ENCODE peak calls at places on chromosomes 7 and 10, in ten cellular contexts. T is ascending aorta; F is cardiac fibroblast; L is mucosa of gallbladder; K is activated CD8-positive, alpha-beta memory T cell treated with anti-CD3 and anti-CD28 coated beads, Interleukin-2, amount 10 ng/mL, durations not matched to agents 7 days and 5 days; J is activated naive CD8-positive, alpha-beta T cell treated with anti-CD3 and anti-CD28 coated beads, Interleukin-2, amount 50 U/mL, for 24 hours; A is GF-D8; I is T47D; R is T follicular helper cell; N is BJ. Y is an unnamed sample.

GRCh38 chr7:11748884-11749283 is 83.1 kb downstream of the THSD7A start:
- DNase-seq in I (peak; percentile 39), F (peak; percentile 3), N (no peak), L (no peak), R (no peak), A (no peak), J (no peak), K (no peak), T (no peak), Y (no peak)

GRCh38 chr7:43844662-43845061 is 24.7 kb downstream of the MRPS24 start:
- DNase-seq in A (no peak), T (no peak), J (no peak), L (no peak), F (no peak), I (no peak), N (no peak), K (no peak), R (no peak), Y (no peak)

GRCh38 chr10:97904026-97904410 is 54.4 kb downstream of the GOLGA7B start:
- DNase-seq in J (no peak), I (no peak), R (no peak), T (no peak), K (no peak), N (no peak), L (no peak), A (no peak), F (no peak), Y (no peak)

GRCh38 chr10:78541528-78542470 is 508.1 kb downstream of the RPS24 start:
- DNase-seq in L (no peak), K (no peak), A (no peak), F (no peak), I (no peak), N (no peak), T (no peak), J (no peak), R (no peak), Y (no peak)

GRCh38 chr7:116083791-116084190 is 53.2 kb upstream of the TFEC start:
- DNase-seq in N (no peak), I (no peak), R (no peak), K (no peak), T (no peak), L (no peak), J (no peak), A (no peak), F (no peak), Y (no peak)

GRCh38 chr7:117072620-117073118 is 119.4 kb downstream of the ST7 start:
- DNase-seq in T (peak; percentile 85), F (peak; percentile 33), I (no peak), L (peak; percentile 64), R (no peak), N (no peak), J (no peak), K (no peak), A (peak; percentile 52), Y (no peak)

GRCh38 chr7:135160858-135161653 is 9.5 kb downstream of the CYREN start:
- DNase-seq in I (no peak), T (no peak), N (no peak), K (no peak), L (no peak), F (peak; percentile 24), J (no peak), R (no peak), A (peak; percentile 84), Y (no peak)

GRCh38 chr10:132010484-132010883 is 28.8 kb upstream of the BNIP3 start:
- DNase-seq in F (no peak), A (no peak), J (no peak), K (no peak), R (no peak), T (no peak), L (no peak), I (no peak), N (no peak), Y (no peak)

GRCh38 chr7:19530261-19530660 is 178.6 kb downstream of the POLR1F start:
- DNase-seq in K (no peak), A (no peak), J (no peak), N (no peak), T (no peak), L (no peak), F (no peak), I (no peak), R (no peak), Y (no peak)

GRCh38 chr7:96991850-96992623 is 13.3 kb upstream of the DLX6 start:
- DNase-seq in L (no peak), N (no peak), J (no peak), K (no peak), I (no peak), T (no peak), R (no peak), F (no peak), A (no peak), Y (no peak)

GRCh38 chr10:96306516-96306915 is 2.3 kb downstream of the DNTT start:
- DNase-seq in I (no peak), K (no peak), N (no peak), A (peak; percentile 65), T (no peak), J (peak; percentile 17), L (peak; percentile 33), R (peak; percentile 2), F (no peak), Y (no peak)

GRCh38 chr7:33485746-33486491 is 356.6 kb downstream of the BBS9 start:
- DNase-seq in I (no peak), R (no peak), F (peak; percentile 45), A (no peak), J (no peak), N (no peak), T (no peak), K (no peak), L (no peak), Y (no peak)

GRCh38 chr7:101744588-101744987 is 72.8 kb upstream of the CUX1 start:
- DNase-seq in T (no peak), J (no peak), N (no peak), R (no peak), A (no peak), L (no peak), F (no peak), I (no peak), K (no peak), Y (no peak)

GRCh38 chr10:23016636-23017035 is 78.7 kb upstream of the MSRB2 start:
- DNase-seq in F (no peak), L (no peak), A (no peak), R (no peak), N (no peak), K (no peak), J (no peak), T (no peak), I (no peak), Y (no peak)

GRCh38 chr7:157116762-157117161 is 22.0 kb upstream of the UBE3C start:
- DNase-seq in R (no peak), I (no peak), A (no peak), T (no peak), J (no peak), L (no peak), F (no peak), K (peak; percentile 29), N (no peak), Y (no peak)

GRCh38 chr7:45681596-45682357 is 107.6 kb downstream of the ADCY1 start:
- DNase-seq in T (peak; percentile 50), J (no peak), R (no peak), K (peak; percentile 29), I (no peak), L (peak; percentile 8), F (no peak), N (no peak), A (no peak), Y (no peak)

GRCh38 chr7:56199639-56200038 is 83.4 kb upstream of the NUPR2 start:
- DNase-seq in R (no peak), A (no peak), F (no peak), L (no peak), T (no peak), I (no peak), N (no peak), J (no peak), K (no peak), Y (no peak)

GRCh38 chr10:93198401-93199175 is 124.9 kb downstream of the CYP26A1 start:
- DNase-seq in F (peak; percentile 29), K (no peak), J (no peak), A (no peak), L (no peak), I (no peak), T (no peak), R (no peak), N (no peak), Y (no peak)

GRCh38 chr7:1644341-1645070 is 25.6 kb upstream of the ELFN1 start:
- DNase-seq in F (no peak), N (no peak), L (no peak), J (no peak), A (no peak), I (no peak), T (no peak), R (no peak), K (no peak), Y (no peak)

GRCh38 chr7:83832009-83832408 is 183.1 kb upstream of the SEMA3E start:
- DNase-seq in K (no peak), F (no peak), I (peak; percentile 51), J (no peak), A (no peak), N (no peak), R (no peak), L (no peak), T (no peak), Y (no peak)

GRCh38 chr10:43131906-43132305 is 6.3 kb upstream of the CSGALNACT2 start:
- DNase-seq in T (no peak), F (no peak), K (peak; percentile 36), L (no peak), N (no peak), R (no peak), I (no peak), A (no peak), J (no peak), Y (no peak)

GRCh38 chr10:43120948-43121290 is 17.3 kb upstream of the CSGALNACT2 start:
- DNase-seq in F (peak; percentile 22), N (no peak), R (no peak), A (peak; percentile 77), T (peak; percentile 67), I (no peak), L (no peak), K (peak; percentile 94), J (peak; percentile 69), Y (no peak)

GRCh38 chr10:114042895-114043531 is 653 bp upstream of the ADRB1 start:
- DNase-seq in R (no peak), N (no peak), J (peak; percentile 16), K (peak; percentile 53), I (peak; percentile 43), T (no peak), A (no peak), L (no peak), F (peak; percentile 22), Y (no peak)

GRCh38 chr10:114708717-114709352 is 50.8 kb upstream of the ABLIM1 start:
- DNase-seq in L (no peak), T (no peak), I (no peak), A (no peak), K (no peak), R (no peak), J (no peak), F (peak; percentile 85), N (peak; percentile 37), Y (no peak)

GRCh38 chr7:157228864-157229422 is 90.2 kb downstream of the UBE3C start:
- DNase-seq in F (peak; percentile 48), N (no peak), A (no peak), I (peak; percentile 58), J (no peak), K (peak; percentile 46), T (no peak), R (peak; percentile 1), L (no peak), Y (no peak)

GRCh38 chr10:3676564-3676963 is 108.4 kb downstream of the KLF6 start:
- DNase-seq in N (no peak), I (no peak), L (no peak), T (no peak), K (no peak), A (no peak), J (no peak), F (no peak), R (no peak), Y (no peak)

GRCh38 chr7:105906169-105906568 is 29.8 kb upstream of the ATXN7L1 start:
- DNase-seq in I (no peak), R (no peak), F (no peak), K (no peak), N (no peak), J (no peak), T (no peak), L (no peak), A (no peak), Y (no peak)

GRCh38 chr7:116354171-116354545 is 143.8 kb downstream of the TES start:
- DNase-seq in L (peak; percentile 54), F (peak; percentile 62), N (no peak), T (peak; percentile 72), K (no peak), I (no peak), R (no peak), J (no peak), A (no peak), Y (no peak)